ENCODE peak calls at places on chromosome 7, in eight cellular contexts. One of them, this sample, is unnamed.

GRCh38 chr7:155702616-155703015 is 58.2 kb downstream of the RBM33 start:
- DNase-seq in substantia nigra: no peak
- DNase-seq in RPMI8226: no peak
- DNase-seq in IMR-90: peak
- DNase-seq in ACHN: no peak
- DNase-seq in stimulated activated CD8-positive, alpha-beta memory T cell treated with anti-CD3 and anti-CD28 coated beads, Interleukin-15, amount 100 ng/mL, for 24 hours: no peak
- DNase-seq in WTC11: no peak
- DNase-seq in GM12864: no peak
- DNase-seq in this sample: no peak

GRCh38 chr7:141161959-141162547 is 88.2 kb downstream of the TMEM178B start:
- DNase-seq in substantia nigra: no peak
- DNase-seq in RPMI8226: peak
- DNase-seq in IMR-90: no peak
- DNase-seq in ACHN: peak
- DNase-seq in stimulated activated CD8-positive, alpha-beta memory T cell treated with anti-CD3 and anti-CD28 coated beads, Interleukin-15, amount 100 ng/mL, for 24 hours: no peak
- DNase-seq in WTC11: no peak
- DNase-seq in GM12864: no peak
- DNase-seq in this sample: no peak

GRCh38 chr7:155090647-155091046 is 20.5 kb downstream of the HTR5A start:
- DNase-seq in substantia nigra: no peak
- DNase-seq in RPMI8226: no peak
- DNase-seq in IMR-90: no peak
- DNase-seq in ACHN: no peak
- DNase-seq in stimulated activated CD8-positive, alpha-beta memory T cell treated with anti-CD3 and anti-CD28 coated beads, Interleukin-15, amount 100 ng/mL, for 24 hours: no peak
- DNase-seq in WTC11: no peak
- DNase-seq in GM12864: no peak
- DNase-seq in this sample: no peak

GRCh38 chr7:19900118-19900517 is 126.7 kb upstream of the TMEM196 start:
- DNase-seq in substantia nigra: no peak
- DNase-seq in RPMI8226: no peak
- DNase-seq in IMR-90: no peak
- DNase-seq in ACHN: no peak
- DNase-seq in stimulated activated CD8-positive, alpha-beta memory T cell treated with anti-CD3 and anti-CD28 coated beads, Interleukin-15, amount 100 ng/mL, for 24 hours: no peak
- DNase-seq in WTC11: no peak
- DNase-seq in GM12864: no peak
- DNase-seq in this sample: no peak

GRCh38 chr7:22008683-22009082 is 63.0 kb upstream of the CDCA7L start:
- DNase-seq in substantia nigra: no peak
- DNase-seq in RPMI8226: no peak
- DNase-seq in IMR-90: no peak
- DNase-seq in ACHN: no peak
- DNase-seq in stimulated activated CD8-positive, alpha-beta memory T cell treated with anti-CD3 and anti-CD28 coated beads, Interleukin-15, amount 100 ng/mL, for 24 hours: no peak
- DNase-seq in WTC11: no peak
- DNase-seq in GM12864: no peak
- DNase-seq in this sample: no peak

GRCh38 chr7:20786779-20787651 is at the start of gene SP8:
- DNase-seq in substantia nigra: no peak
- DNase-seq in RPMI8226: no peak
- DNase-seq in IMR-90: peak
- DNase-seq in ACHN: peak
- DNase-seq in stimulated activated CD8-positive, alpha-beta memory T cell treated with anti-CD3 and anti-CD28 coated beads, Interleukin-15, amount 100 ng/mL, for 24 hours: no peak
- DNase-seq in WTC11: peak
- DNase-seq in GM12864: no peak
- DNase-seq in this sample: no peak

GRCh38 chr7:2513702-2514101 is 5.9 kb upstream of the LFNG start:
- DNase-seq in substantia nigra: no peak
- DNase-seq in RPMI8226: no peak
- DNase-seq in IMR-90: no peak
- DNase-seq in ACHN: no peak
- DNase-seq in stimulated activated CD8-positive, alpha-beta memory T cell treated with anti-CD3 and anti-CD28 coated beads, Interleukin-15, amount 100 ng/mL, for 24 hours: no peak
- DNase-seq in WTC11: no peak
- DNase-seq in GM12864: no peak
- DNase-seq in this sample: no peak

GRCh38 chr7:42702647-42703046 is 209.2 kb downstream of the C7orf25 start:
- DNase-seq in substantia nigra: no peak
- DNase-seq in RPMI8226: no peak
- DNase-seq in IMR-90: no peak
- DNase-seq in ACHN: no peak
- DNase-seq in stimulated activated CD8-positive, alpha-beta memory T cell treated with anti-CD3 and anti-CD28 coated beads, Interleukin-15, amount 100 ng/mL, for 24 hours: no peak
- DNase-seq in WTC11: no peak
- DNase-seq in GM12864: no peak
- DNase-seq in this sample: no peak

GRCh38 chr7:127437772-127438330 is 45.3 kb upstream of the ZNF800 start:
- DNase-seq in substantia nigra: no peak
- DNase-seq in RPMI8226: no peak
- DNase-seq in IMR-90: peak
- DNase-seq in ACHN: peak
- DNase-seq in stimulated activated CD8-positive, alpha-beta memory T cell treated with anti-CD3 and anti-CD28 coated beads, Interleukin-15, amount 100 ng/mL, for 24 hours: no peak
- DNase-seq in WTC11: no peak
- DNase-seq in GM12864: no peak
- DNase-seq in this sample: no peak

GRCh38 chr7:94145602-94146001 is 141.4 kb upstream of the BET1 start:
- DNase-seq in substantia nigra: no peak
- DNase-seq in RPMI8226: no peak
- DNase-seq in IMR-90: peak
- DNase-seq in ACHN: no peak
- DNase-seq in stimulated activated CD8-positive, alpha-beta memory T cell treated with anti-CD3 and anti-CD28 coated beads, Interleukin-15, amount 100 ng/mL, for 24 hours: no peak
- DNase-seq in WTC11: no peak
- DNase-seq in GM12864: no peak
- DNase-seq in this sample: no peak

GRCh38 chr7:149625339-149625946 is 127.8 kb upstream of the ZNF746 start:
- DNase-seq in substantia nigra: peak
- DNase-seq in RPMI8226: peak
- DNase-seq in IMR-90: peak
- DNase-seq in ACHN: no peak
- DNase-seq in stimulated activated CD8-positive, alpha-beta memory T cell treated with anti-CD3 and anti-CD28 coated beads, Interleukin-15, amount 100 ng/mL, for 24 hours: peak
- DNase-seq in WTC11: peak
- DNase-seq in GM12864: no peak
- DNase-seq in this sample: no peak

GRCh38 chr7:140641532-140642191 is 1.0 kb upstream of the DENND2A start:
- DNase-seq in substantia nigra: no peak
- DNase-seq in RPMI8226: no peak
- DNase-seq in IMR-90: no peak
- DNase-seq in ACHN: no peak
- DNase-seq in stimulated activated CD8-positive, alpha-beta memory T cell treated with anti-CD3 and anti-CD28 coated beads, Interleukin-15, amount 100 ng/mL, for 24 hours: no peak
- DNase-seq in WTC11: no peak
- DNase-seq in GM12864: no peak
- DNase-seq in this sample: no peak

GRCh38 chr7:79453558-79454324 is at the start of gene MAGI2:
- DNase-seq in substantia nigra: peak
- DNase-seq in RPMI8226: no peak
- DNase-seq in IMR-90: peak
- DNase-seq in ACHN: peak
- DNase-seq in stimulated activated CD8-positive, alpha-beta memory T cell treated with anti-CD3 and anti-CD28 coated beads, Interleukin-15, amount 100 ng/mL, for 24 hours: no peak
- DNase-seq in WTC11: peak
- DNase-seq in GM12864: no peak
- DNase-seq in this sample: peak

GRCh38 chr7:1458676-1459511 is at the start of gene MICALL2:
- DNase-seq in substantia nigra: peak
- DNase-seq in RPMI8226: peak
- DNase-seq in IMR-90: peak
- DNase-seq in ACHN: peak
- DNase-seq in stimulated activated CD8-positive, alpha-beta memory T cell treated with anti-CD3 and anti-CD28 coated beads, Interleukin-15, amount 100 ng/mL, for 24 hours: no peak
- DNase-seq in WTC11: no peak
- DNase-seq in GM12864: no peak
- DNase-seq in this sample: no peak

GRCh38 chr7:144022169-144022568 is 22.0 kb downstream of the OR6B1 start:
- DNase-seq in substantia nigra: no peak
- DNase-seq in RPMI8226: no peak
- DNase-seq in IMR-90: no peak
- DNase-seq in ACHN: no peak
- DNase-seq in stimulated activated CD8-positive, alpha-beta memory T cell treated with anti-CD3 and anti-CD28 coated beads, Interleukin-15, amount 100 ng/mL, for 24 hours: no peak
- DNase-seq in WTC11: no peak
- DNase-seq in GM12864: no peak
- DNase-seq in this sample: no peak

GRCh38 chr7:42095791-42096190 is 141.2 kb downstream of the GLI3 start:
- DNase-seq in substantia nigra: no peak
- DNase-seq in RPMI8226: peak
- DNase-seq in IMR-90: no peak
- DNase-seq in ACHN: no peak
- DNase-seq in stimulated activated CD8-positive, alpha-beta memory T cell treated with anti-CD3 and anti-CD28 coated beads, Interleukin-15, amount 100 ng/mL, for 24 hours: no peak
- DNase-seq in WTC11: no peak
- DNase-seq in GM12864: no peak
- DNase-seq in this sample: no peak

GRCh38 chr7:40015790-40016296 is 65.8 kb downstream of the CDK13 start:
- DNase-seq in substantia nigra: no peak
- DNase-seq in RPMI8226: peak
- DNase-seq in IMR-90: peak
- DNase-seq in ACHN: peak
- DNase-seq in stimulated activated CD8-positive, alpha-beta memory T cell treated with anti-CD3 and anti-CD28 coated beads, Interleukin-15, amount 100 ng/mL, for 24 hours: no peak
- DNase-seq in WTC11: no peak
- DNase-seq in GM12864: peak
- DNase-seq in this sample: no peak

GRCh38 chr7:128108129-128108528 is 76.9 kb upstream of the LRRC4 start:
- DNase-seq in substantia nigra: no peak
- DNase-seq in RPMI8226: no peak
- DNase-seq in IMR-90: no peak
- DNase-seq in ACHN: no peak
- DNase-seq in stimulated activated CD8-positive, alpha-beta memory T cell treated with anti-CD3 and anti-CD28 coated beads, Interleukin-15, amount 100 ng/mL, for 24 hours: no peak
- DNase-seq in WTC11: no peak
- DNase-seq in GM12864: no peak
- DNase-seq in this sample: no peak

GRCh38 chr7:81013036-81013435 is 94.2 kb upstream of the SEMA3C start:
- DNase-seq in substantia nigra: no peak
- DNase-seq in RPMI8226: peak
- DNase-seq in IMR-90: peak
- DNase-seq in ACHN: peak
- DNase-seq in stimulated activated CD8-positive, alpha-beta memory T cell treated with anti-CD3 and anti-CD28 coated beads, Interleukin-15, amount 100 ng/mL, for 24 hours: no peak
- DNase-seq in WTC11: no peak
- DNase-seq in GM12864: no peak
- DNase-seq in this sample: no peak

GRCh38 chr7:155843426-155844018 is 31.3 kb upstream of the SHH start:
- DNase-seq in substantia nigra: no peak
- DNase-seq in RPMI8226: no peak
- DNase-seq in IMR-90: no peak
- DNase-seq in ACHN: no peak
- DNase-seq in stimulated activated CD8-positive, alpha-beta memory T cell treated with anti-CD3 and anti-CD28 coated beads, Interleukin-15, amount 100 ng/mL, for 24 hours: no peak
- DNase-seq in WTC11: no peak
- DNase-seq in GM12864: no peak
- DNase-seq in this sample: no peak

GRCh38 chr7:151647006-151647405 is 127.3 kb upstream of the RHEB start:
- DNase-seq in substantia nigra: no peak
- DNase-seq in RPMI8226: no peak
- DNase-seq in IMR-90: no peak
- DNase-seq in ACHN: no peak
- DNase-seq in stimulated activated CD8-positive, alpha-beta memory T cell treated with anti-CD3 and anti-CD28 coated beads, Interleukin-15, amount 100 ng/mL, for 24 hours: no peak
- DNase-seq in WTC11: no peak
- DNase-seq in GM12864: no peak
- DNase-seq in this sample: no peak

GRCh38 chr7:90337106-90337505 is 9.4 kb upstream of the GTPBP10 start:
- DNase-seq in substantia nigra: no peak
- DNase-seq in RPMI8226: no peak
- DNase-seq in IMR-90: no peak
- DNase-seq in ACHN: peak
- DNase-seq in stimulated activated CD8-positive, alpha-beta memory T cell treated with anti-CD3 and anti-CD28 coated beads, Interleukin-15, amount 100 ng/mL, for 24 hours: no peak
- DNase-seq in WTC11: no peak
- DNase-seq in GM12864: no peak
- DNase-seq in this sample: no peak

GRCh38 chr7:43639858-43640491 is 57.1 kb downstream of the STK17A start:
- DNase-seq in substantia nigra: no peak
- DNase-seq in RPMI8226: no peak
- DNase-seq in IMR-90: peak
- DNase-seq in ACHN: no peak
- DNase-seq in stimulated activated CD8-positive, alpha-beta memory T cell treated with anti-CD3 and anti-CD28 coated beads, Interleukin-15, amount 100 ng/mL, for 24 hours: no peak
- DNase-seq in WTC11: no peak
- DNase-seq in GM12864: no peak
- DNase-seq in this sample: no peak

GRCh38 chr7:14834888-14835287 is 67.7 kb downstream of the DGKB start:
- DNase-seq in substantia nigra: no peak
- DNase-seq in RPMI8226: no peak
- DNase-seq in IMR-90: peak
- DNase-seq in ACHN: no peak
- DNase-seq in stimulated activated CD8-positive, alpha-beta memory T cell treated with anti-CD3 and anti-CD28 coated beads, Interleukin-15, amount 100 ng/mL, for 24 hours: no peak
- DNase-seq in WTC11: no peak
- DNase-seq in GM12864: no peak
- DNase-seq in this sample: no peak

GRCh38 chr7:136925556-136925955 is 57.1 kb downstream of the CHRM2 start:
- DNase-seq in substantia nigra: no peak
- DNase-seq in RPMI8226: no peak
- DNase-seq in IMR-90: peak
- DNase-seq in ACHN: no peak
- DNase-seq in stimulated activated CD8-positive, alpha-beta memory T cell treated with anti-CD3 and anti-CD28 coated beads, Interleukin-15, amount 100 ng/mL, for 24 hours: no peak
- DNase-seq in WTC11: no peak
- DNase-seq in GM12864: no peak
- DNase-seq in this sample: no peak

GRCh38 chr7:517848-518629 is 1.6 kb downstream of the PDGFA start:
- DNase-seq in substantia nigra: peak
- DNase-seq in RPMI8226: peak
- DNase-seq in IMR-90: peak
- DNase-seq in ACHN: peak
- DNase-seq in stimulated activated CD8-positive, alpha-beta memory T cell treated with anti-CD3 and anti-CD28 coated beads, Interleukin-15, amount 100 ng/mL, for 24 hours: no peak
- DNase-seq in WTC11: peak
- DNase-seq in GM12864: no peak
- DNase-seq in this sample: no peak

GRCh38 chr7:27753863-27754262 is 13.9 kb downstream of the TAX1BP1 start:
- DNase-seq in substantia nigra: no peak
- DNase-seq in RPMI8226: no peak
- DNase-seq in IMR-90: no peak
- DNase-seq in ACHN: no peak
- DNase-seq in stimulated activated CD8-positive, alpha-beta memory T cell treated with anti-CD3 and anti-CD28 coated beads, Interleukin-15, amount 100 ng/mL, for 24 hours: no peak
- DNase-seq in WTC11: no peak
- DNase-seq in GM12864: no peak
- DNase-seq in this sample: no peak

GRCh38 chr7:100577507-100577906 is 3.8 kb upstream of the SAP25 start:
- DNase-seq in substantia nigra: no peak
- DNase-seq in RPMI8226: no peak
- DNase-seq in IMR-90: no peak
- DNase-seq in ACHN: no peak
- DNase-seq in stimulated activated CD8-positive, alpha-beta memory T cell treated with anti-CD3 and anti-CD28 coated beads, Interleukin-15, amount 100 ng/mL, for 24 hours: no peak
- DNase-seq in WTC11: no peak
- DNase-seq in GM12864: no peak
- DNase-seq in this sample: no peak

GRCh38 chr7:47783456-47784240 is 164.6 kb downstream of the PKD1L1 start:
- DNase-seq in substantia nigra: no peak
- DNase-seq in RPMI8226: no peak
- DNase-seq in IMR-90: peak
- DNase-seq in ACHN: peak
- DNase-seq in stimulated activated CD8-positive, alpha-beta memory T cell treated with anti-CD3 and anti-CD28 coated beads, Interleukin-15, amount 100 ng/mL, for 24 hours: no peak
- DNase-seq in WTC11: no peak
- DNase-seq in GM12864: no peak
- DNase-seq in this sample: no peak

GRCh38 chr7:157474685-157475084 is 137.9 kb downstream of the DNAJB6 start:
- DNase-seq in substantia nigra: no peak
- DNase-seq in RPMI8226: peak
- DNase-seq in IMR-90: no peak
- DNase-seq in ACHN: peak
- DNase-seq in stimulated activated CD8-positive, alpha-beta memory T cell treated with anti-CD3 and anti-CD28 coated beads, Interleukin-15, amount 100 ng/mL, for 24 hours: no peak
- DNase-seq in WTC11: peak
- DNase-seq in GM12864: no peak
- DNase-seq in this sample: no peak

GRCh38 chr7:116863168-116863670 is 832 bp downstream of the CAPZA2 start:
- DNase-seq in substantia nigra: no peak
- DNase-seq in RPMI8226: no peak
- DNase-seq in IMR-90: peak
- DNase-seq in ACHN: peak
- DNase-seq in stimulated activated CD8-positive, alpha-beta memory T cell treated with anti-CD3 and anti-CD28 coated beads, Interleukin-15, amount 100 ng/mL, for 24 hours: no peak
- DNase-seq in WTC11: peak
- DNase-seq in GM12864: no peak
- DNase-seq in this sample: no peak

GRCh38 chr7:115340828-115341227 is 418.9 kb downstream of the MDFIC start:
- DNase-seq in substantia nigra: no peak
- DNase-seq in RPMI8226: no peak
- DNase-seq in IMR-90: peak
- DNase-seq in ACHN: peak
- DNase-seq in stimulated activated CD8-positive, alpha-beta memory T cell treated with anti-CD3 and anti-CD28 coated beads, Interleukin-15, amount 100 ng/mL, for 24 hours: no peak
- DNase-seq in WTC11: no peak
- DNase-seq in GM12864: no peak
- DNase-seq in this sample: no peak

GRCh38 chr7:82593780-82594179 is 150.2 kb upstream of the CACNA2D1 start:
- DNase-seq in substantia nigra: no peak
- DNase-seq in RPMI8226: no peak
- DNase-seq in IMR-90: peak
- DNase-seq in ACHN: no peak
- DNase-seq in stimulated activated CD8-positive, alpha-beta memory T cell treated with anti-CD3 and anti-CD28 coated beads, Interleukin-15, amount 100 ng/mL, for 24 hours: no peak
- DNase-seq in WTC11: no peak
- DNase-seq in GM12864: no peak
- DNase-seq in this sample: no peak

This sample was measured in cortex of kidney.